ENCODE peak calls at places on chromosome 12, in nine cellular contexts. I is neural progenitor cell, R is CMK, A is Peyer's patch, E is ELR, D is HCEC 1CT, P is NCI-H748 treated with DMSO at 0.1 percent for 48 hours, O is WTC11, Q is cardiac fibroblast. N is an unnamed sample.

GRCh38 chr12:110927545-110927944 is 7.2 kb upstream of the MYL2 start:
- DNase-seq in D (no peak), O (no peak), I (no peak), Q (no peak), A (no peak), P (no peak), E (no peak), R (no peak), N (no peak)

GRCh38 chr12:132044661-132045412 is 95.1 kb downstream of the EP400 start:
- DNase-seq in A (no peak), D (no peak), R (no peak), Q (no peak), O (no peak), E (no peak), P (no peak), I (no peak), N (no peak)

GRCh38 chr12:31524791-31525495 is 66.0 kb downstream of the DENND5B start:
- DNase-seq in D (peak; percentile 87), O (no peak), Q (peak; percentile 43), P (no peak), A (no peak), E (peak; percentile 83), R (no peak), I (no peak), N (no peak)

GRCh38 chr12:108788911-108789310 is 57.6 kb upstream of the CORO1C start:
- DNase-seq in P (no peak), O (no peak), D (no peak), I (no peak), A (no peak), E (no peak), Q (no peak), R (no peak), N (no peak)

GRCh38 chr12:25764409-25764808 is 194.1 kb upstream of the RASSF8 start:
- DNase-seq in I (no peak), O (no peak), P (no peak), A (no peak), Q (no peak), E (no peak), R (no peak), D (no peak), N (no peak)

GRCh38 chr12:40907115-40907521 is 214.9 kb downstream of the CNTN1 start:
- DNase-seq in E (peak; percentile 0), I (no peak), D (no peak), R (no peak), A (no peak), Q (no peak), P (no peak), O (no peak), N (no peak)

GRCh38 chr12:131511391-131511802 is 199.5 kb upstream of the SFSWAP start:
- DNase-seq in D (no peak), A (no peak), P (no peak), O (no peak), R (peak; percentile 41), E (peak; percentile 22), Q (peak; percentile 1), I (no peak), N (no peak)

GRCh38 chr12:642633-643477 is 20.4 kb downstream of the NINJ2 start:
- DNase-seq in O (peak; percentile 71), E (peak; percentile 72), P (no peak), D (peak; percentile 67), R (peak; percentile 87), Q (peak; percentile 77), A (peak; percentile 86), I (peak; percentile 82), N (peak; percentile 74)

GRCh38 chr12:12156835-12157234 is 86.1 kb downstream of the BCL2L14 start:
- DNase-seq in R (no peak), P (no peak), A (no peak), Q (no peak), E (no peak), O (no peak), D (no peak), I (no peak), N (no peak)

GRCh38 chr12:124921200-124922008 is 7.0 kb upstream of the UBC start:
- DNase-seq in Q (peak; percentile 71), D (peak; percentile 60), P (no peak), E (peak; percentile 87), O (peak; percentile 73), A (no peak), I (peak; percentile 69), R (peak; percentile 74), N (peak; percentile 58)

GRCh38 chr12:31756977-31757420 is 28.2 kb upstream of the AMN1 start:
- DNase-seq in A (no peak), D (peak; percentile 38), I (no peak), P (no peak), O (no peak), E (peak; percentile 74), R (no peak), Q (peak; percentile 39), N (no peak)

GRCh38 chr12:1093166-1093751 is 102.2 kb downstream of the ERC1 start:
- DNase-seq in A (no peak), R (no peak), O (no peak), D (peak; percentile 56), P (peak; percentile 53), I (peak; percentile 72), E (peak; percentile 77), Q (peak; percentile 81), N (peak; percentile 41)

GRCh38 chr12:66848967-66849366 is 170.1 kb upstream of the GRIP1 start:
- DNase-seq in D (no peak), E (no peak), O (no peak), A (no peak), P (no peak), R (no peak), Q (no peak), I (no peak), N (no peak)

N was measured in WERI-Rb-1.